ENCODE peak calls at places on chromosomes 4 and X, in five cellular contexts. V is cardiac fibroblast; B is activated CD8-positive, alpha-beta T cell treated with anti-CD3 and anti-CD28 coated beads, Interleukin-2, amount 10 ng/mL, durations not matched to agents 7 days and 5 days; K is NCI-H2171 treated with DMSO at 0.1 percent for 48 hours; D is H9. I is an unnamed sample.

GRCh38 chr4:10077492-10078335 is 38.9 kb downstream of the WDR1 start:
- DNase-seq in V (no peak), B (no peak), K (no peak), D (no peak), I (no peak)

GRCh38 chrX:41025926-41026325 is 59.3 kb upstream of the USP9X start:
- DNase-seq in V (peak), B (no peak), K (no peak), D (peak), I (no peak)

GRCh38 chrX:9464435-9465371 is at the start of gene TBL1X:
- DNase-seq in V (peak), B (peak), K (peak), D (peak), I (no peak)

GRCh38 chr4:113069212-113069892 is 19.9 kb downstream of the ANK2 start:
- DNase-seq in V (no peak), B (no peak), K (no peak), D (no peak), I (no peak)

GRCh38 chrX:95762716-95763115 is 921.9 kb upstream of the DIAPH2 start:
- DNase-seq in V (no peak), B (no peak), K (no peak), D (no peak), I (peak)

GRCh38 chr4:61604054-61604453 is 403.9 kb downstream of the ADGRL3 start:
- DNase-seq in V (no peak), B (no peak), K (no peak), D (no peak), I (no peak)

GRCh38 chr4:17018013-17018412 is 119.6 kb upstream of the LDB2 start:
- DNase-seq in V (peak), B (no peak), K (no peak), D (no peak), I (no peak)

GRCh38 chrX:153944140-153944799 is at the start of gene RENBP:
- DNase-seq in V (no peak), B (peak), K (no peak), D (peak), I (no peak)

GRCh38 chrX:119755981-119756533 is 2.3 kb upstream of the SOWAHD start:
- DNase-seq in V (no peak), B (peak), K (no peak), D (no peak), I (no peak)

GRCh38 chr4:151649461-151649860 is 111.3 kb downstream of the GATB start:
- DNase-seq in V (no peak), B (no peak), K (no peak), D (no peak), I (no peak)

GRCh38 chr4:81982846-81983540 is 390.8 kb downstream of the HNRNPD start:
- DNase-seq in V (no peak), B (no peak), K (no peak), D (no peak), I (no peak)